ENCODE peak calls at places on chromosomes 4 and X, in seven cellular contexts. K, I, Y, U, L, S and X are unnamed samples. For H3K27me3, the result is how much of the 10 kb centered on the place peaks cover.

GRCh38 chr4:113674251-113674650 is 87.3 kb downstream of the CAMK2D start:
- DNase-seq in K (no peak), I (no peak), Y (no peak), U (no peak), L (no peak), S (no peak), X (no peak)

GRCh38 chr4:117965608-117966007 is 68.7 kb upstream of the NDST3 start:
- DNase-seq in K (no peak), I (no peak), Y (no peak), U (no peak), L (peak), S (no peak), X (no peak)

GRCh38 chrX:48472851-48473717 is 2.9 kb upstream of the FTSJ1 start:
- DNase-seq in K (no peak), I (no peak), Y (no peak), U (no peak), L (peak), S (no peak), X (no peak)

GRCh38 chrX:147917700-147918694 is 6.3 kb downstream of the FMR1 start:
- DNase-seq in K (no peak), I (no peak), Y (no peak), U (no peak), L (no peak), S (no peak), X (no peak)

GRCh38 chr4:5751918-5752802 is 41.2 kb downstream of the EVC start:
- DNase-seq in K (no peak), I (no peak), Y (no peak), U (peak), L (no peak), S (no peak), X (peak)

GRCh38 chrX:9466115-9466495 is 1.2 kb downstream of the TBL1X start:
- DNase-seq in K (no peak), I (peak), Y (no peak), U (no peak), L (peak), S (no peak), X (peak)

GRCh38 chrX:97524997-97525396 is 641.3 kb downstream of the RPA4 start:
- DNase-seq in K (no peak), I (no peak), Y (no peak), U (peak), L (no peak), S (no peak), X (no peak)

GRCh38 chr4:152278505-152279301 is 257.2 kb downstream of the FBXW7 start:
- DNase-seq in K (no peak), I (no peak), Y (no peak), U (peak), L (no peak), S (no peak), X (no peak)

GRCh38 chrX:135481696-135482179 is 38.7 kb upstream of the INTS6L start:
- DNase-seq in K (no peak), I (no peak), Y (no peak), U (no peak), L (no peak), S (no peak), X (no peak)

GRCh38 chr4:150176559-150176958 is 98.3 kb downstream of the DCLK2 start:
- DNase-seq in K (peak), I (no peak), Y (no peak), U (no peak), L (peak), S (no peak), X (no peak)

GRCh38 chr4:163548481-163549243 is 54.2 kb downstream of the TMA16 start:
- DNase-seq in K (no peak), I (no peak), Y (no peak), U (no peak), L (peak), S (no peak), X (no peak)

GRCh38 chrX:105114554-105115130 is 105.9 kb downstream of the TEX13A start:
- DNase-seq in K (no peak), I (no peak), Y (no peak), U (no peak), L (no peak), S (no peak), X (no peak)

GRCh38 chrX:74509989-74510388 is 88.7 kb downstream of the SLC16A2 start:
- DNase-seq in K (no peak), I (no peak), Y (no peak), U (no peak), L (no peak), S (no peak), X (no peak)

GRCh38 chrX:93660575-93660974 is 12.8 kb downstream of the NAP1L3 start:
- DNase-seq in K (no peak), I (no peak), Y (no peak), U (no peak), L (no peak), S (no peak), X (no peak)

GRCh38 chrX:108020631-108021030 is 24.2 kb upstream of the VSIG1 start:
- DNase-seq in K (no peak), I (no peak), Y (no peak), U (no peak), L (peak), S (peak), X (no peak)

GRCh38 chrX:136065044-136065671 is 79.9 kb downstream of the SLC9A6 start:
- DNase-seq in K (no peak), I (peak), Y (no peak), U (no peak), L (peak), S (peak), X (peak)

GRCh38 chrX:150854856-150855255 is 43.6 kb downstream of the CD99L2 start:
- DNase-seq in K (peak), I (no peak), Y (no peak), U (no peak), L (no peak), S (no peak), X (no peak)

GRCh38 chr4:120400441-120400840 is 333.8 kb upstream of the MAD2L1 start:
- DNase-seq in K (no peak), I (no peak), Y (no peak), U (no peak), L (no peak), S (no peak), X (no peak)

GRCh38 chr4:120399846-120400245 is 333.2 kb upstream of the MAD2L1 start:
- DNase-seq in K (no peak), I (no peak), Y (no peak), U (no peak), L (no peak), S (no peak), X (no peak)

DNA sequence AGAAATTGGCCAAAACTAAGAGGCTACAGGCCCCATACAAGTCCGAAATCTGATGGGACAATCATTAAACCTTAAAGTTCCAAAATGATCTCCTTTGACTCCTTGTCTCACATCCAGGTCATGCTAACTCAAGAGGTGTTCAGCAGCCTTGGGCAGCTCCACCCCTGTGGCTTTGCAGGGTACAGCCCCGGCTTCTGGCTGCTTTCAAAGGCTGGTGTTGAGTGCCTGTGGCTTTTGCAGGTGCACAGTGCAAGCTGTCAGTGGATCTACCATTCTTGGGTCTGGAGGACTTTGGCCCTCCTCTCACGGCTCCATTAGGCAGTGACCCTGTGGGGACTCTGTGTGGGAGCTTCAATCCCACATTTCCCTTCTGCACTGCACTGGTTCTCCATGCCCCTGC is 329.1 kb upstream of the MAD2L1 start:
- DNase-seq in K (no peak), I (no peak), Y (no peak), U (no peak), L (no peak), S (no peak), X (no peak)
- H3K27me3 ChIP-seq in K (under half), I (under half), Y (under half), U (under half), L (under half), S (under half), X (under half)

GRCh38 chr4:41746440-41747229 is 1.9 kb downstream of the PHOX2B start:
- DNase-seq in K (no peak), I (no peak), Y (no peak), U (no peak), L (no peak), S (no peak), X (no peak)

GRCh38 chr4:41745292-41746024 is 3.1 kb downstream of the PHOX2B start:
- DNase-seq in K (no peak), I (no peak), Y (no peak), U (no peak), L (no peak), S (no peak), X (no peak)

GRCh38 chr4:41744572-41745291 is 3.8 kb downstream of the PHOX2B start:
- DNase-seq in K (no peak), I (no peak), Y (no peak), U (no peak), L (no peak), S (no peak), X (no peak)

GRCh38 chr4:41747230-41748055 is 1.1 kb downstream of the PHOX2B start:
- DNase-seq in K (no peak), I (no peak), Y (no peak), U (no peak), L (no peak), S (no peak), X (no peak)

GRCh38 chr4:41746025-41746439 is 2.5 kb downstream of the PHOX2B start:
- DNase-seq in K (no peak), I (no peak), Y (no peak), U (no peak), L (no peak), S (no peak), X (no peak)
- H3K27me3 ChIP-seq in K (half or more), I (half or more), Y (under half), U (half or more), L (half or more), S (half or more), X (half or more)

GRCh38 chr4:107939307-107939706 is 8.0 kb downstream of the CYP2U1 start:
- DNase-seq in K (peak), I (no peak), Y (no peak), U (no peak), L (no peak), S (no peak), X (no peak)
- H3K27me3 ChIP-seq in K (under half), I (under half), Y (under half), U (under half), L (under half), S (under half), X (under half)

DNA sequence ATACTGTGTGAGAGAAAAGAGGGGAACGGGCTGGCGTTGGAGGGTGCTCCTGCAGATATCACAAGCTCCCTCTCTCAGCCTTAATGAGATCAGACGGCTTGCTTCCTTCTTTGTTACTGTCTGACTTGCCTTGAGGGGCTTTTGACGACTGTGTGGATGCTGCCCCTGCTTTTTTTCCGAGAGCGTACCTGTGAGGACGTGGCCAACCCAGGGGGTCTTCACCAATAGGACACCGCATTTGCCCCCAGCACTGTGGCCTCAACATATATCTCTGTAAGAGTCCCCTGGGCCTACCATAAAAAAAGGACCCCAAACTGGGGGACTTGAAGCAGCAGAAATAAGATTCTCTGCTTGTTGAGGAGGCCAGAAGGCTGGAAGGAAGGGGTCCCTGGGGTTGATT is 143.9 kb downstream of the SHOX start:
- DNase-seq in K (no peak), I (no peak), Y (no peak), U (no peak), L (no peak), S (no peak), X (no peak)
- H3K27me3 ChIP-seq in K (under half), I (under half), Y (under half), U (under half), L (under half), S (under half), X (under half)